ENCODE peak calls at places on chromosomes 1 and 21, in seven cellular contexts. Q is lung microvascular endothelial cell; O is natural killer cell treated with Interleukin-12 subunit alpha and Interleukin-12 subunit beta and Interleukin-15 and Interleukin-18, amount 100 ng/mL, for 72 hours; F is neuronal stem cell; U is T-helper 2 cell; H is tibial artery; Z is occipital lobe. I is an unnamed sample.

GRCh38 chr1:156106624-156107488 is 7.7 kb upstream of the LMNA start:
- DNase-seq in O (no peak), Q (no peak), H (no peak), Z (no peak), U (peak; percentile 39), F (no peak), I (no peak)

GRCh38 chr1:227317541-227318002 is 720 bp downstream of the CDC42BPA start:
- DNase-seq in Q (peak; percentile 73), Z (no peak), U (no peak), F (peak; percentile 52), O (no peak), H (peak; percentile 29), I (peak; percentile 77)

GRCh38 chr1:111489604-111490003 is 13.8 kb downstream of the ADORA3 start:
- DNase-seq in O (no peak), Z (no peak), H (peak; percentile 57), U (no peak), F (no peak), Q (peak; percentile 35), I (no peak)

GRCh38 chr1:40384413-40384762 is 10.9 kb downstream of the SMAP2 start:
- DNase-seq in O (no peak), H (no peak), Q (no peak), U (peak; percentile 69), Z (no peak), F (no peak), I (no peak)

GRCh38 chr1:38551318-38551717 is 308.3 kb downstream of the RRAGC start:
- DNase-seq in U (no peak), Z (no peak), H (no peak), Q (no peak), F (no peak), O (no peak), I (no peak)

GRCh38 chr1:16173447-16174260 is 17.8 kb upstream of the EPHA2 start:
- DNase-seq in Z (no peak), Q (peak; percentile 49), O (no peak), U (no peak), H (no peak), F (no peak), I (peak; percentile 62)

GRCh38 chr21:40847956-40848355 is 998 bp upstream of the DSCAM start:
- DNase-seq in F (no peak), Q (no peak), H (no peak), O (no peak), U (no peak), Z (peak; percentile 30), I (no peak)

GRCh38 chr1:89310505-89310904 is 37.8 kb upstream of the GBP5 start:
- DNase-seq in O (no peak), H (no peak), Z (no peak), F (no peak), Q (peak; percentile 72), U (peak; percentile 76), I (peak; percentile 46)

GRCh38 chr21:45818904-45819285 is 162.7 kb upstream of the COL6A1 start:
- DNase-seq in Z (no peak), H (no peak), Q (no peak), O (no peak), U (peak; percentile 96), F (no peak), I (no peak)

GRCh38 chr1:192512426-192513125 is 63.0 kb upstream of the RGS1 start:
- DNase-seq in F (no peak), Q (peak; percentile 66), Z (no peak), U (peak; percentile 59), O (no peak), H (peak; percentile 63), I (peak; percentile 58)

GRCh38 chr21:44534688-44535087 is 5.3 kb downstream of the KRTAP10-1 start:
- DNase-seq in H (no peak), Q (no peak), U (no peak), O (no peak), Z (no peak), F (no peak), I (no peak)

GRCh38 chr1:212070720-212071302 is 35.3 kb downstream of the DTL start:
- DNase-seq in Z (no peak), O (no peak), Q (peak; percentile 75), H (no peak), U (peak; percentile 45), F (no peak), I (peak; percentile 82)

GRCh38 chr1:194889310-194889709 is 1702.9 kb upstream of the B3GALT2 start:
- DNase-seq in Z (no peak), F (no peak), H (no peak), Q (no peak), U (no peak), O (no peak), I (no peak)

GRCh38 chr1:242827538-242827937 is 303.0 kb upstream of the PLD5 start:
- DNase-seq in H (no peak), U (no peak), Z (no peak), O (no peak), Q (no peak), F (no peak), I (no peak)